ENCODE peak calls at places on chromosomes 11 and 22, in five cellular contexts. Z, X, Y, F and D are unnamed samples.

GRCh38 chr11:46896719-46897406 is 21.5 kb downstream of the LRP4 start:
- DNase-seq in X (no peak), F (peak; percentile 12), Y (no peak), Z (no peak), D (no peak)

GRCh38 chr22:25051983-25052710 is 99.6 kb downstream of the KIAA1671 start:
- DNase-seq in X (no peak), F (no peak), Y (no peak), Z (peak; percentile 72), D (no peak)

GRCh38 chr11:35162795-35163194 is 23.8 kb downstream of the CD44 start:
- DNase-seq in Y (no peak), Z (no peak), X (no peak), F (no peak), D (no peak)

GRCh38 chr11:116481126-116481644 is 291.6 kb downstream of the BUD13 start:
- DNase-seq in X (no peak), Z (no peak), F (no peak), Y (no peak), D (no peak)

GRCh38 chr11:118224512-118225180 is at the start of gene JAML:
- DNase-seq in X (no peak), F (no peak), Y (no peak), Z (peak; percentile 29), D (no peak)

GRCh38 chr11:60993611-60994010 is 22.1 kb downstream of the CD6 start:
- DNase-seq in Y (no peak), Z (no peak), X (no peak), F (no peak), D (no peak)

GRCh38 chr11:131486100-131486499 is 115.7 kb downstream of the NTM start:
- DNase-seq in F (no peak), Y (no peak), Z (no peak), X (no peak), D (no peak)

GRCh38 chr11:29452131-29452530 is 564.7 kb downstream of the KCNA4 start:
- DNase-seq in Y (no peak), F (no peak), X (no peak), Z (no peak), D (no peak)

GRCh38 chr11:119584193-119585037 is 144.6 kb downstream of the NECTIN1 start:
- DNase-seq in Z (peak; percentile 60), X (no peak), F (no peak), Y (no peak), D (peak; percentile 75)

GRCh38 chr22:17706947-17707346 is 67.3 kb downstream of the BID start:
- DNase-seq in F (no peak), Y (no peak), Z (no peak), X (no peak), D (no peak)

GRCh38 chr11:17550455-17551346 is 3.6 kb downstream of the OTOG start:
- DNase-seq in X (peak; percentile 24), Y (no peak), Z (no peak), F (no peak), D (no peak)

GRCh38 chr11:119676461-119677020 is 52.5 kb downstream of the NECTIN1 start:
- DNase-seq in Z (no peak), X (no peak), F (no peak), Y (no peak), D (no peak)

GRCh38 chr11:99423435-99423983 is 402.8 kb downstream of the CNTN5 start:
- DNase-seq in Z (no peak), X (no peak), Y (no peak), F (no peak), D (no peak)

GRCh38 chr11:102117472-102118113 is 7.3 kb downstream of the YAP1 start:
- DNase-seq in X (no peak), Z (no peak), F (no peak), Y (no peak), D (no peak)

GRCh38 chr22:33073989-33074391 is 15.8 kb upstream of the SYN3 start:
- DNase-seq in Y (no peak), Z (no peak), F (no peak), X (no peak), D (no peak)

GRCh38 chr11:17077240-17077519 is 287 bp downstream of the RPS13 start:
- DNase-seq in Z (no peak), Y (no peak), X (no peak), F (no peak), D (no peak)

GRCh38 chr22:46586531-46587011 is 33.6 kb upstream of the GRAMD4 start:
- DNase-seq in Z (no peak), X (no peak), Y (no peak), F (no peak), D (no peak)

GRCh38 chr22:38739300-38740055 is 16.3 kb downstream of the SUN2 start:
- DNase-seq in X (no peak), F (no peak), Z (no peak), Y (no peak), D (no peak)

GRCh38 chr22:35305525-35306070 is 5.9 kb downstream of the TOM1 start:
- DNase-seq in X (no peak), Y (no peak), F (no peak), Z (no peak), D (no peak)

GRCh38 chr11:69905611-69906452 is 86.6 kb upstream of the FGF3 start:
- DNase-seq in Z (peak; percentile 49), F (no peak), Y (no peak), X (no peak), D (no peak)

GRCh38 chr22:17569971-17570511 is 6.7 kb downstream of the SLC25A18 start:
- DNase-seq in X (no peak), Y (no peak), Z (no peak), F (no peak), D (no peak)

GRCh38 chr11:75326439-75326810 is 25.0 kb downstream of the ARRB1 start:
- DNase-seq in Y (no peak), Z (no peak), X (no peak), F (no peak), D (no peak)

GRCh38 chr11:47183031-47183856 is 3.0 kb downstream of the PACSIN3 start:
- DNase-seq in Z (no peak), F (no peak), Y (no peak), X (no peak), D (no peak)

GRCh38 chr11:104897891-104898684 is at the start of gene CASP12:
- DNase-seq in Z (no peak), X (no peak), F (no peak), Y (no peak), D (no peak)

GRCh38 chr22:24834845-24835570 is 29.0 kb downstream of the SGSM1 start:
- DNase-seq in Y (no peak), F (peak; percentile 37), Z (no peak), X (no peak), D (no peak)

GRCh38 chr11:2804701-2805387 is 80.7 kb downstream of the CDKN1C start:
- DNase-seq in Z (peak; percentile 21), X (peak; percentile 51), F (no peak), Y (no peak), D (no peak)

GRCh38 chr11:45751430-45751829 is 53.5 kb upstream of the SLC35C1 start:
- DNase-seq in X (no peak), F (no peak), Y (no peak), Z (no peak), D (no peak)

GRCh38 chr11:75307058-75307457 is 44.4 kb downstream of the ARRB1 start:
- DNase-seq in Y (no peak), X (no peak), Z (no peak), F (no peak), D (no peak)

GRCh38 chr11:69455969-69456368 is 25.5 kb upstream of the LINC01488 start:
- DNase-seq in Y (no peak), F (no peak), Z (no peak), X (no peak), D (no peak)

GRCh38 chr11:110314366-110315095 is 18.1 kb upstream of the RDX start:
- DNase-seq in X (no peak), Z (no peak), F (no peak), Y (no peak), D (no peak)

GRCh38 chr11:110318638-110319404 is 22.4 kb upstream of the RDX start:
- DNase-seq in Y (no peak), Z (no peak), F (no peak), X (no peak), D (no peak)

GRCh38 chr11:110312670-110313069 is 16.3 kb upstream of the RDX start:
- DNase-seq in Y (no peak), Z (no peak), X (no peak), F (no peak), D (no peak)

GRCh38 chr11:110319501-110319900 is 23.1 kb upstream of the RDX start:
- DNase-seq in Y (no peak), F (no peak), X (no peak), Z (no peak), D (no peak)

GRCh38 chr11:110317516-110317932 is 21.1 kb upstream of the RDX start:
- DNase-seq in X (no peak), Z (no peak), F (no peak), Y (no peak), D (no peak)
- TF ChIP-seq POLR2A in X (no peak), Z (no peak), F (no peak), Y (no peak), D (no peak)

GRCh38 chr22:49659281-49659923 is 168.3 kb downstream of the BRD1 start:
- DNase-seq in Y (no peak), X (peak; percentile 50), F (no peak), Z (no peak), D (no peak)

GRCh38 chr22:49657974-49658550 is 169.6 kb downstream of the BRD1 start:
- DNase-seq in Y (no peak), F (no peak), X (no peak), Z (no peak), D (no peak)

GRCh38 chr22:49656291-49656851 is 171.3 kb downstream of the BRD1 start:
- DNase-seq in F (no peak), Y (no peak), Z (no peak), X (no peak), D (no peak)

GRCh38 chr22:49658902-49659280 is 168.8 kb downstream of the BRD1 start:
- DNase-seq in Y (no peak), X (no peak), Z (no peak), F (no peak), D (no peak)

GRCh38 chr22:49657275-49657973 is 170.2 kb downstream of the BRD1 start:
- DNase-seq in Z (peak; percentile 48), Y (peak; percentile 67), F (peak; percentile 71), X (no peak), D (peak; percentile 14)
- TF ChIP-seq POLR2A in Z (no peak), Y (peak; percentile 70), F (peak; percentile 47), X (no peak), D (no peak)

DNA sequence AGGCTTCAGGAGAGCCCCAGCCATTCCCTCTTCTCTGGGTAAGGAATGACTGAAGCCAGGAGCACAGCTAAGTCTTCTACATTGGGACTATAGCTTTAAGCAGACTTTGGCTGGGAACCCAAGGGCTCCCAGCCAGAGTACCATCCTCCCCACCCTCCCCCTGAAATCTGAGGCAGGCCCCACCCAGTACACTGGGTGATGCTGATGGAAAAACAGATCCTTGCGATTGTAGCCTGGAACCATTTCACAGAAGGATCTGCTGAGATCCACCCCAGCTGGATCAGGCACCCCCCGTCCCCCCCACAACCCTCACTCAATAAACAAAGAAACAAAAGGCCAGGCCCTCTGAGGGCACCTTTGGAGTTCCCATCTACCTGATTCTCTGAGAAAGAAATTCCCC is 39.8 kb downstream of the IL18BP start:
- DNase-seq in F (no peak), X (peak; percentile 65), Z (peak; percentile 55), Y (no peak), D (peak; percentile 78)
- TF ChIP-seq POLR2A in F (no peak), X (no peak), Z (no peak), Y (no peak), D (peak; percentile 56)

DNA sequence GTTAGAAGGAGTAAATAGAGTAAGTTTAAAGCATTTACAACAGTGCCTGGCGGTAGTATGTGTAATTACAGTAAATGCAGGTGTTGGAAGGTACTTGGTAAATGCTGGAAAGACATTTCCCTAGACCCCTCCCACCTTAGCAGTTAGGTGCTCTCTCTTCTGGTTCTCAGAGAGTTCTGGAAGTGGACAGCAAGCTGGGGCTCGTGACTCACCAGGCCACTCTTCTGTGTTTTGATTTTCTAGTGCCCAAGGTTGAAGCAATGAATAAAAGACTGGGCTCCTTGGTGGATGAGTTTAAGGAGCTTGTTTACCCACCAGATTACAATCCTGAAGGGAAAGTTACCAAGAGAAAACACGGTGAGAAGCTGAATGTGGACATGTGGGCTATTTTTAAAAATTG is 27.6 kb downstream of the SNU13 start:
- DNase-seq in X (no peak), F (no peak), Z (no peak), Y (no peak), D (no peak)
- TF ChIP-seq POLR2A in X (no peak), F (no peak), Z (no peak), Y (no peak), D (no peak)